ENCODE peak calls at places on chromosomes 4 and X, in eight cellular contexts. V, S, F, C, P, H, Q and N are unnamed samples. For H3K4me1, the result is how much of the 10 kb centered on the place peaks cover.

GRCh38 chrX:129750971-129751370 is 12.2 kb downstream of the XPNPEP2 start:
- DNase-seq in V (peak), S (no peak), F (no peak), C (no peak), P (no peak), H (no peak), Q (no peak), N (no peak)

GRCh38 chrX:70169281-70169680 is 8.0 kb upstream of the DGAT2L6 start:
- DNase-seq in V (no peak), S (no peak), F (no peak), C (no peak), P (no peak), H (no peak), Q (no peak), N (no peak)

GRCh38 chr4:100869266-100869665 is 351.4 kb upstream of the EMCN start:
- DNase-seq in V (no peak), S (no peak), F (no peak), C (no peak), P (no peak), H (no peak), Q (no peak), N (no peak)

GRCh38 chrX:56798866-56799864 is 70.1 kb downstream of the NBDY start:
- DNase-seq in V (no peak), S (no peak), F (no peak), C (no peak), P (peak), H (peak), Q (no peak), N (peak)

GRCh38 chrX:6729581-6729980 is 194.7 kb upstream of the VCX3A start:
- DNase-seq in V (no peak), S (no peak), F (no peak), C (no peak), P (no peak), H (no peak), Q (no peak), N (no peak)

GRCh38 chr4:52750819-52751348 is 341 bp downstream of the ERVMER34-1 start:
- DNase-seq in V (peak), S (no peak), F (peak), C (no peak), P (no peak), H (peak), Q (no peak), N (peak)

GRCh38 chrX:103637604-103638338 is 9.0 kb downstream of the TCEAL1 start:
- DNase-seq in V (no peak), S (no peak), F (no peak), C (no peak), P (no peak), H (no peak), Q (no peak), N (no peak)

GRCh38 chr4:32140636-32141035 is 1420.5 kb downstream of the PCDH7 start:
- DNase-seq in V (no peak), S (no peak), F (no peak), C (no peak), P (no peak), H (no peak), Q (peak), N (no peak)

GRCh38 chr4:53854991-53855885 is 209.2 kb downstream of the CHIC2 start:
- DNase-seq in V (no peak), S (no peak), F (no peak), C (no peak), P (no peak), H (no peak), Q (no peak), N (no peak)

GRCh38 chr4:47933798-47934197 is 19.4 kb upstream of the NFXL1 start:
- DNase-seq in V (no peak), S (no peak), F (no peak), C (no peak), P (no peak), H (no peak), Q (peak), N (no peak)

GRCh38 chr4:22434895-22435294 is 81.0 kb downstream of the ADGRA3 start:
- DNase-seq in V (no peak), S (no peak), F (no peak), C (no peak), P (no peak), H (peak), Q (peak), N (no peak)

GRCh38 chr4:37441231-37442061 is 196.9 kb downstream of the NWD2 start:
- DNase-seq in V (no peak), S (no peak), F (no peak), C (no peak), P (no peak), H (no peak), Q (no peak), N (no peak)

GRCh38 chr4:156779046-156779445 is 192.6 kb downstream of the PDGFC start:
- DNase-seq in V (no peak), S (no peak), F (no peak), C (no peak), P (no peak), H (no peak), Q (no peak), N (no peak)

GRCh38 chr4:183098723-183099536 is at the start of gene WWC2:
- DNase-seq in V (peak), S (peak), F (peak), C (peak), P (peak), H (peak), Q (peak), N (peak)

GRCh38 chr4:140257461-140258305 is 103.7 kb upstream of the MAML3 start:
- DNase-seq in V (no peak), S (no peak), F (no peak), C (no peak), P (no peak), H (no peak), Q (no peak), N (no peak)

GRCh38 chrX:12174358-12174757 is 36.1 kb downstream of the FRMPD4 start:
- DNase-seq in V (no peak), S (no peak), F (no peak), C (no peak), P (no peak), H (no peak), Q (no peak), N (no peak)
- H3K4me1 ChIP-seq in V (under half), S (under half), F (under half), C (under half), P (under half), H (under half), Q (under half), N (under half)

DNA sequence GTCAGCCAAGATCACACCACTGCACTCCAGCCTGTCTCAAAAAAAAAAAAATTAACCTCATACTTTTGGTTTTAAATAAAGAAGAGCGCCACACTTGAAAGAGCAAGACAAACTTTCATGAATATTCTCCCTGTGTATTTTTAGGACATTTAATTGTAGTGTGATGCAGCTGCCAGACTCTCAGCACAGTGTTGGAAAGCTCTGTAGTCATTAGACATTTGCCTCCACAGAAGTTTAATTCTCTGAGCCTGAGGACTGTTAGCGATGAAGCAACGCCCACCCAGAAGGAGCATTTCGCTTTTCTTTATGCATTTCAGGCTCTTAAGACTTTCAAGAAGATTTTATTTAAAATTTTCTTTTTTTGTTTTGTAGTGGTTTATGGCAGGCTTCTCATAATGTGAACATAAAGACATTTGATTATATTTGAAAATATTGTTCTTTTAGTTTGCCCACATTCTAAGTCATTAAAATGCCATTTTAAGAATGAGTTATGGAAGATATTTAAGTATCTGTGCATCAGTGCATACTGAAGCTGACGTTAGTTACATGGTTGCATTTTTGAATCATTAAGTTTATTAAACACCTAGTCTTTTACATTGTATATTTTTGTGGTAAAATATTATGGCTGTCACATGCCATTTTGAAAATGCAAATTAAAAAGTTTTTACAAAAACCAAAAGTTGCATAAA is 45.9 kb downstream of the DCLK2 start:
- DNase-seq in V (no peak), S (no peak), F (no peak), C (no peak), P (no peak), H (no peak), Q (no peak), N (no peak)
- H3K4me1 ChIP-seq in V (under half), S (under half), F (under half), C (under half), P (under half), H (under half), Q (under half), N (under half)

DNA sequence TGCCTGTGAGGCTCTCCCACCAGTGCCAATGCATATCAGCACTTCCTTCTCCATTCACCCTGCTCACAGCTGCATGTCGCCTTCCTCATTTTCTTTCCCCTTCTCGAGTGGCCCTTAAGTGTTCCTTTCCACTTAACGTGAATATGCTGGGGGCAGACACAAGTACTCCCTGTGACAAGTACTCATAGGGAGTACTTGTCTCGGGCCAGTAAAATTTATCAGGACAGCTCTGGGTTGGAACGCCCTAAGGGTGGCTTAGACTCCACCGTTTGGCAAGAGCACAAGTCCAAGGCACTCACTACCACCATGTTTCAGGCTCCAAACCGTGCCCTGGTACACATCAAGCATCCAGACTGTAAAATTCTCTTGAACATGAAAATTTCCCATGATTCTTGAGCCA is 3.9 kb upstream of the LDOC1 start:
- DNase-seq in V (no peak), S (no peak), F (no peak), C (no peak), P (no peak), H (no peak), Q (no peak), N (no peak)
- H3K4me1 ChIP-seq in V (under half), S (under half), F (under half), C (under half), P (under half), H (under half), Q (under half), N (under half)

GRCh38 chr4:7131498-7132031 is 60.8 kb upstream of the SORCS2 start:
- DNase-seq in V (no peak), S (no peak), F (no peak), C (no peak), P (no peak), H (no peak), Q (no peak), N (no peak)
- H3K4me1 ChIP-seq in V (under half), S (under half), F (under half), C (under half), P (under half), H (under half), Q (under half), N (under half)

GRCh38 chr4:168484626-168485025 is 4.3 kb upstream of the DDX60L start:
- DNase-seq in V (no peak), S (no peak), F (no peak), C (no peak), P (no peak), H (no peak), Q (no peak), N (no peak)
- H3K4me1 ChIP-seq in V (under half), S (under half), F (under half), C (under half), P (under half), H (under half), Q (under half), N (under half)

GRCh38 chr4:111697176-111697962 is 447.9 kb upstream of the FAM241A start:
- DNase-seq in V (no peak), S (no peak), F (no peak), C (no peak), P (no peak), H (no peak), Q (no peak), N (no peak)

GRCh38 chr4:111695677-111696076 is 449.6 kb upstream of the FAM241A start:
- DNase-seq in V (no peak), S (no peak), F (no peak), C (no peak), P (no peak), H (no peak), Q (no peak), N (no peak)

GRCh38 chr4:111689731-111690130 is 455.5 kb upstream of the FAM241A start:
- DNase-seq in V (no peak), S (no peak), F (no peak), C (no peak), P (no peak), H (no peak), Q (no peak), N (no peak)

GRCh38 chr4:111696505-111696904 is 448.7 kb upstream of the FAM241A start:
- DNase-seq in V (no peak), S (no peak), F (no peak), C (no peak), P (no peak), H (no peak), Q (no peak), N (no peak)

DNA sequence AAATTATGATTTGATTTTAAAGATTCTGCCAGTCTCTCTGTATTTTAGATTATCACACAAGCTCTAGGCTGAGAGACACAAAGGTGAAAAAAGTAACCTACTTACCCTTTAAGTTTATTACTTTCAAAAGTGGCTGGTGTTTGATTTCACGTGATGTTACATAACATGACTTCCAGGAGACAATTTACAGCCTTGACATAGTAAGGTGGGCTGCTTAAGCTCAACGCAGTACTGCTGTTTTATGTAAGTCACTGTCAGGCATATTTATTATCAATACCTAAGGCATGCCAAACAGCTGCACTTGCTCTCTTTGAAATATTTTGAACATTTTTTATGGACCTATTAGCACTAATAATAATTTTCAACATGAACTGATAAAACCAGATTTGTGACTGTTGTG is 451.5 kb upstream of the FAM241A start:
- DNase-seq in V (no peak), S (no peak), F (no peak), C (no peak), P (no peak), H (no peak), Q (no peak), N (no peak)
- H3K4me1 ChIP-seq in V (under half), S (under half), F (under half), C (under half), P (under half), H (under half), Q (under half), N (under half)

DNA sequence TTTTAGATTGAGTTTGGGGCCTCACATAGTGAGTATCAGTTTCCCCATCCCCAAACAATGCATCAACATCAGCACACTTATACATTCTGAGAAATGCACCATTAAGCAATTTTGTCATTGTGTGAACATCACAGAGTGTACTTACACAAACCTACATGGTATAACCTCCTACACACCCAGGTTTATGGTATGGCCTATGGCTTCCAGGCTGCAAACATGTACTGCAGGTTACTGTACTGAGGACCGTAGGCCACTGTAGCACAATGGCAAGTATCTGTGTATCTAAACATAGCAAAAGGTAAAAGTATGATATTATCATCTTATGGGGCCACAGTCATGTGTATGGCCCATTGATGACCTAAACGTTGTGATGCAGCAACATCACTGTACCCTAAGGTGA is 7.7 kb downstream of the IRF2 start:
- DNase-seq in V (no peak), S (no peak), F (no peak), C (no peak), P (no peak), H (no peak), Q (no peak), N (no peak)
- H3K4me1 ChIP-seq in V (under half), S (under half), F (half or more), C (under half), P (half or more), H (under half), Q (under half), N (under half)

GRCh38 chr4:40254961-40255721 is 58.3 kb downstream of the RHOH start:
- DNase-seq in V (no peak), S (no peak), F (no peak), C (no peak), P (no peak), H (no peak), Q (no peak), N (no peak)

GRCh38 chr4:40253906-40254305 is 57.1 kb downstream of the RHOH start:
- DNase-seq in V (no peak), S (no peak), F (no peak), C (no peak), P (no peak), H (no peak), Q (no peak), N (no peak)

GRCh38 chr4:40258624-40259023 is 61.8 kb downstream of the RHOH start:
- DNase-seq in V (no peak), S (no peak), F (no peak), C (no peak), P (no peak), H (no peak), Q (no peak), N (no peak)

GRCh38 chr4:40256329-40256728 is 59.5 kb downstream of the RHOH start:
- DNase-seq in V (no peak), S (no peak), F (no peak), C (no peak), P (no peak), H (no peak), Q (no peak), N (no peak)

GRCh38 chr4:40255722-40256281 is 59.0 kb downstream of the RHOH start:
- DNase-seq in V (no peak), S (no peak), F (no peak), C (no peak), P (no peak), H (no peak), Q (peak), N (no peak)
- H3K4me1 ChIP-seq in V (under half), S (under half), F (under half), C (under half), P (half or more), H (under half), Q (under half), N (under half)